ENCODE peak calls at places on chromosomes 7 and 10, in eight cellular contexts. One of them, this sample, is unnamed.

GRCh38 chr7:23093546-23093945 is 12.0 kb upstream of the KLHL7 start:
- DNase-seq in astrocyte: peak; percentile 71
- DNase-seq in SJSA1: no peak
- DNase-seq in spleen: no peak
- DNase-seq in OCI-LY7: no peak
- DNase-seq in aorta: no peak
- DNase-seq in fibroblast of lung: no peak
- DNase-seq in IMR-90: peak; percentile 65
- DNase-seq in this sample: no peak

GRCh38 chr7:35551682-35552081 is 143.3 kb downstream of the HERPUD2 start:
- DNase-seq in fibroblast of lung: no peak
- DNase-seq in SJSA1: no peak
- DNase-seq in astrocyte: no peak
- DNase-seq in OCI-LY7: no peak
- DNase-seq in aorta: no peak
- DNase-seq in IMR-90: no peak
- DNase-seq in spleen: no peak
- DNase-seq in this sample: no peak

GRCh38 chr7:120714945-120715344 is 143.0 kb downstream of the TSPAN12 start:
- DNase-seq in spleen: no peak
- DNase-seq in aorta: no peak
- DNase-seq in SJSA1: no peak
- DNase-seq in OCI-LY7: no peak
- DNase-seq in astrocyte: peak; percentile 27
- DNase-seq in IMR-90: no peak
- DNase-seq in fibroblast of lung: peak; percentile 19
- DNase-seq in this sample: no peak

GRCh38 chr7:127514499-127514898 is 70.9 kb downstream of the GCC1 start:
- DNase-seq in astrocyte: peak; percentile 26
- DNase-seq in IMR-90: peak; percentile 39
- DNase-seq in OCI-LY7: peak; percentile 38
- DNase-seq in SJSA1: no peak
- DNase-seq in spleen: no peak
- DNase-seq in aorta: no peak
- DNase-seq in fibroblast of lung: peak; percentile 59
- DNase-seq in this sample: no peak

GRCh38 chr7:17130281-17131059 is 168.0 kb upstream of the AHR start:
- DNase-seq in IMR-90: peak; percentile 90
- DNase-seq in SJSA1: no peak
- DNase-seq in astrocyte: peak; percentile 87
- DNase-seq in spleen: no peak
- DNase-seq in fibroblast of lung: peak; percentile 76
- DNase-seq in aorta: no peak
- DNase-seq in OCI-LY7: no peak
- DNase-seq in this sample: no peak

GRCh38 chr7:133429371-133429770 is 176.5 kb downstream of the EXOC4 start:
- DNase-seq in IMR-90: peak; percentile 17
- DNase-seq in astrocyte: no peak
- DNase-seq in SJSA1: no peak
- DNase-seq in fibroblast of lung: peak; percentile 53
- DNase-seq in aorta: no peak
- DNase-seq in spleen: no peak
- DNase-seq in OCI-LY7: no peak
- DNase-seq in this sample: no peak

GRCh38 chr7:1950623-1951523 is 280.8 kb downstream of the ELFN1 start:
- DNase-seq in spleen: peak; percentile 86
- DNase-seq in astrocyte: peak; percentile 19
- DNase-seq in OCI-LY7: no peak
- DNase-seq in IMR-90: peak; percentile 3
- DNase-seq in SJSA1: no peak
- DNase-seq in fibroblast of lung: peak; percentile 49
- DNase-seq in aorta: peak; percentile 63
- DNase-seq in this sample: no peak

GRCh38 chr10:25678666-25679065 is 255.4 kb upstream of the MYO3A start:
- DNase-seq in IMR-90: no peak
- DNase-seq in aorta: no peak
- DNase-seq in fibroblast of lung: no peak
- DNase-seq in SJSA1: peak; percentile 89
- DNase-seq in OCI-LY7: no peak
- DNase-seq in astrocyte: peak; percentile 18
- DNase-seq in spleen: no peak
- DNase-seq in this sample: no peak

GRCh38 chr10:3330687-3331086 is 158.1 kb upstream of the PITRM1 start:
- DNase-seq in OCI-LY7: no peak
- DNase-seq in aorta: no peak
- DNase-seq in astrocyte: peak; percentile 76
- DNase-seq in SJSA1: peak; percentile 62
- DNase-seq in IMR-90: peak; percentile 83
- DNase-seq in spleen: peak; percentile 63
- DNase-seq in fibroblast of lung: peak; percentile 79
- DNase-seq in this sample: no peak

GRCh38 chr10:76649723-76650127 is 987.9 kb downstream of the KCNMA1 start:
- DNase-seq in OCI-LY7: no peak
- DNase-seq in fibroblast of lung: peak; percentile 68
- DNase-seq in SJSA1: peak; percentile 70
- DNase-seq in aorta: peak; percentile 50
- DNase-seq in astrocyte: peak; percentile 64
- DNase-seq in spleen: no peak
- DNase-seq in IMR-90: peak; percentile 62
- DNase-seq in this sample: no peak

GRCh38 chr7:110521357-110521756 is 569.6 kb upstream of the LRRN3 start:
- DNase-seq in OCI-LY7: no peak
- DNase-seq in SJSA1: no peak
- DNase-seq in aorta: no peak
- DNase-seq in fibroblast of lung: no peak
- DNase-seq in spleen: no peak
- DNase-seq in IMR-90: no peak
- DNase-seq in astrocyte: no peak
- DNase-seq in this sample: no peak

GRCh38 chr10:71085689-71086438 is 126.5 kb upstream of the UNC5B start:
- DNase-seq in spleen: peak; percentile 39
- DNase-seq in IMR-90: no peak
- DNase-seq in OCI-LY7: no peak
- DNase-seq in aorta: peak; percentile 54
- DNase-seq in fibroblast of lung: no peak
- DNase-seq in SJSA1: no peak
- DNase-seq in astrocyte: no peak
- DNase-seq in this sample: no peak

GRCh38 chr7:132609906-132610520 is 33.7 kb upstream of the PLXNA4 start:
- DNase-seq in fibroblast of lung: no peak
- DNase-seq in SJSA1: no peak
- DNase-seq in astrocyte: no peak
- DNase-seq in spleen: no peak
- DNase-seq in aorta: no peak
- DNase-seq in OCI-LY7: no peak
- DNase-seq in IMR-90: no peak
- DNase-seq in this sample: no peak

DNA sequence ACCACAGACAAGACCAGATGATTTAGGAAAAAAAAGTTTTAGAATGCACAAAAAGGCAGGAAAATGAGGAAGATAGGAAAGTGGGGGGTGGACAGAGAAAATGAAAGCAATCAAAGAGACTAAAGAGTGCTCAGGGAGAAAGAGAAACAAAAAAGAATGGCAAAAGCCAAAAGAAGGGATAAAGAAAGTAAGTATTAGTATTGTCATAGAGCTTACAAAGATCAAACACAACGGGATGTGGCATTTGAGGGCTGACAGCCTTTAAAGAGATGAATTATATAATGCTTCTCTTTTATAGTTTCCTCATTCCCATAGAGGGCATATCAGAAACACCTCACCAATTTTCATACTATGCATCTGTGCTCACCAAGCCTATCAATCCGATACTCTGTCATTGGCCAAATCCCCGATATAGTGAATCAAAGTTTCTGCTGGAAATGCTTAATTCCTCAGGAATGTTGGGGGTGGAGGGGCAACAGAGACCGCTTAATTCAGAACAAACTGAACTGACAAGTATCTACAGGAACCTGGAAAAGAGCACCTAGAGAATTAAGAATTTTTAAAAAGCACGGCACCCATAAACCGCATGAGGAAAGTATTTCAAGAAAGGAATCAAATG is 2.7 kb downstream of the COG5 start:
- DNase-seq in OCI-LY7: peak; percentile 70
- DNase-seq in IMR-90: no peak
- DNase-seq in fibroblast of lung: no peak
- DNase-seq in aorta: no peak
- DNase-seq in astrocyte: peak; percentile 47
- DNase-seq in spleen: no peak
- DNase-seq in SJSA1: no peak
- DNase-seq in this sample: no peak
- H3K4me3 ChIP-seq in OCI-LY7: peak overlapping the region; percentile 59
- H3K4me3 ChIP-seq in IMR-90: no peak overlapping the region
- H3K4me3 ChIP-seq in fibroblast of lung: no peak overlapping the region
- H3K4me3 ChIP-seq in aorta: no peak overlapping the region
- H3K4me3 ChIP-seq in astrocyte: peak overlapping the region; percentile 38
- H3K4me3 ChIP-seq in spleen: no peak overlapping the region
- H3K4me3 ChIP-seq in SJSA1: no peak overlapping the region
- H3K4me3 ChIP-seq in this sample: peak overlapping the region; percentile 21

GRCh38 chr7:105026750-105027149 is 12.7 kb downstream of the KMT2E start:
- DNase-seq in spleen: no peak
- DNase-seq in OCI-LY7: no peak
- DNase-seq in SJSA1: no peak
- DNase-seq in IMR-90: no peak
- DNase-seq in astrocyte: no peak
- DNase-seq in aorta: no peak
- DNase-seq in fibroblast of lung: no peak
- DNase-seq in this sample: no peak
- H3K4me1 ChIP-seq in spleen: peaks cover 100% of the 10 kb centered on the region
- H3K4me1 ChIP-seq in OCI-LY7: peaks cover 64% of the 10 kb centered on the region
- H3K4me1 ChIP-seq in SJSA1: peaks cover 21% of the 10 kb centered on the region
- H3K4me1 ChIP-seq in IMR-90: peaks cover 8% of the 10 kb centered on the region
- H3K4me1 ChIP-seq in astrocyte: peaks cover 11% of the 10 kb centered on the region
- H3K4me1 ChIP-seq in aorta: peaks cover 4% of the 10 kb centered on the region
- H3K4me1 ChIP-seq in fibroblast of lung: peaks cover 6% of the 10 kb centered on the region
- H3K4me1 ChIP-seq in this sample: peaks cover 87% of the 10 kb centered on the region

GRCh38 chr7:140048989-140049338 is 13.8 kb downstream of the PARP12 start:
- DNase-seq in aorta: no peak
- DNase-seq in astrocyte: no peak
- DNase-seq in fibroblast of lung: no peak
- DNase-seq in IMR-90: no peak
- DNase-seq in OCI-LY7: no peak
- DNase-seq in spleen: no peak
- DNase-seq in SJSA1: no peak
- DNase-seq in this sample: no peak

GRCh38 chr7:140053812-140054539 is 8.8 kb downstream of the PARP12 start:
- DNase-seq in SJSA1: no peak
- DNase-seq in aorta: no peak
- DNase-seq in astrocyte: no peak
- DNase-seq in IMR-90: no peak
- DNase-seq in spleen: no peak
- DNase-seq in fibroblast of lung: no peak
- DNase-seq in OCI-LY7: no peak
- DNase-seq in this sample: peak; percentile 38

GRCh38 chr7:140049339-140050024 is 13.3 kb downstream of the PARP12 start:
- DNase-seq in OCI-LY7: no peak
- DNase-seq in aorta: no peak
- DNase-seq in IMR-90: no peak
- DNase-seq in SJSA1: peak; percentile 23
- DNase-seq in astrocyte: peak; percentile 20
- DNase-seq in spleen: no peak
- DNase-seq in fibroblast of lung: no peak
- DNase-seq in this sample: no peak

GRCh38 chr7:140050100-140050499 is 12.7 kb downstream of the PARP12 start:
- DNase-seq in fibroblast of lung: no peak
- DNase-seq in aorta: no peak
- DNase-seq in OCI-LY7: no peak
- DNase-seq in spleen: no peak
- DNase-seq in IMR-90: no peak
- DNase-seq in astrocyte: no peak
- DNase-seq in SJSA1: no peak
- DNase-seq in this sample: no peak

GRCh38 chr7:140051822-140052221 is 10.9 kb downstream of the PARP12 start:
- DNase-seq in OCI-LY7: no peak
- DNase-seq in SJSA1: no peak
- DNase-seq in aorta: no peak
- DNase-seq in astrocyte: no peak
- DNase-seq in fibroblast of lung: no peak
- DNase-seq in spleen: no peak
- DNase-seq in IMR-90: no peak
- DNase-seq in this sample: no peak
- H3K9me3 ChIP-seq in OCI-LY7: no peaks in the 10 kb centered on the region
- H3K9me3 ChIP-seq in SJSA1: no peaks in the 10 kb centered on the region
- H3K9me3 ChIP-seq in aorta: no peaks in the 10 kb centered on the region
- H3K9me3 ChIP-seq in astrocyte: no peaks in the 10 kb centered on the region
- H3K9me3 ChIP-seq in fibroblast of lung: no peaks in the 10 kb centered on the region
- H3K9me3 ChIP-seq in spleen: no peaks in the 10 kb centered on the region
- H3K9me3 ChIP-seq in IMR-90: no peaks in the 10 kb centered on the region
- H3K9me3 ChIP-seq in this sample: no peaks in the 10 kb centered on the region

GRCh38 chr10:100825325-100825875 is 80.0 kb downstream of the PAX2 start:
- DNase-seq in spleen: no peak
- DNase-seq in OCI-LY7: no peak
- DNase-seq in SJSA1: no peak
- DNase-seq in fibroblast of lung: no peak
- DNase-seq in astrocyte: no peak
- DNase-seq in IMR-90: no peak
- DNase-seq in aorta: no peak
- DNase-seq in this sample: no peak
- H3K4me3 ChIP-seq in spleen: no peak overlapping the region
- H3K4me3 ChIP-seq in OCI-LY7: no peak overlapping the region
- H3K4me3 ChIP-seq in SJSA1: no peak overlapping the region
- H3K4me3 ChIP-seq in fibroblast of lung: no peak overlapping the region
- H3K4me3 ChIP-seq in astrocyte: no peak overlapping the region
- H3K4me3 ChIP-seq in IMR-90: no peak overlapping the region
- H3K4me3 ChIP-seq in aorta: no peak overlapping the region
- H3K4me3 ChIP-seq in this sample: no peak overlapping the region

GRCh38 chr7:137937202-137937560 is 64.7 kb downstream of the CREB3L2 start:
- DNase-seq in OCI-LY7: no peak
- DNase-seq in fibroblast of lung: peak; percentile 65
- DNase-seq in SJSA1: no peak
- DNase-seq in IMR-90: peak; percentile 74
- DNase-seq in astrocyte: peak; percentile 37
- DNase-seq in aorta: no peak
- DNase-seq in spleen: no peak
- DNase-seq in this sample: no peak
- H3K4me1 ChIP-seq in OCI-LY7: peaks cover 19% of the 10 kb centered on the region
- H3K4me1 ChIP-seq in fibroblast of lung: peaks cover 42% of the 10 kb centered on the region
- H3K4me1 ChIP-seq in SJSA1: peaks cover 29% of the 10 kb centered on the region
- H3K4me1 ChIP-seq in IMR-90: peaks cover 44% of the 10 kb centered on the region
- H3K4me1 ChIP-seq in astrocyte: peaks cover 52% of the 10 kb centered on the region
- H3K4me1 ChIP-seq in aorta: peaks cover 16% of the 10 kb centered on the region
- H3K4me1 ChIP-seq in spleen: peaks cover 53% of the 10 kb centered on the region
- H3K4me1 ChIP-seq in this sample: peaks cover 23% of the 10 kb centered on the region

GRCh38 chr7:19565602-19566001 is 143.2 kb downstream of the POLR1F start:
- DNase-seq in fibroblast of lung: no peak
- DNase-seq in SJSA1: no peak
- DNase-seq in aorta: no peak
- DNase-seq in OCI-LY7: no peak
- DNase-seq in astrocyte: no peak
- DNase-seq in spleen: no peak
- DNase-seq in IMR-90: no peak
- DNase-seq in this sample: no peak
- H3K9me3 ChIP-seq in fibroblast of lung: no peaks in the 10 kb centered on the region
- H3K9me3 ChIP-seq in SJSA1: no peaks in the 10 kb centered on the region
- H3K9me3 ChIP-seq in aorta: no peaks in the 10 kb centered on the region
- H3K9me3 ChIP-seq in OCI-LY7: no peaks in the 10 kb centered on the region
- H3K9me3 ChIP-seq in astrocyte: no peaks in the 10 kb centered on the region
- H3K9me3 ChIP-seq in spleen: no peaks in the 10 kb centered on the region
- H3K9me3 ChIP-seq in IMR-90: no peaks in the 10 kb centered on the region
- H3K9me3 ChIP-seq in this sample: no peaks in the 10 kb centered on the region